ENCODE peak calls at places on chromosomes 1 and 21, in six cellular contexts. One of them, this sample, is unnamed.

GRCh38 chr1:198196630-198197029 is 39.8 kb downstream of the NEK7 start:
- DNase-seq in pons: no peak
- DNase-seq in GDM1: no peak
- DNase-seq in WTC11: no peak
- DNase-seq in HCEC 1CT: no peak
- DNase-seq in hepatic stellate cell: no peak
- DNase-seq in this sample: no peak

GRCh38 chr1:234638832-234639799 is 29.1 kb upstream of the IRF2BP2 start:
- DNase-seq in pons: no peak
- DNase-seq in GDM1: no peak
- DNase-seq in WTC11: no peak
- DNase-seq in HCEC 1CT: no peak
- DNase-seq in hepatic stellate cell: no peak
- DNase-seq in this sample: no peak

GRCh38 chr1:227560814-227561213 is 2.5 kb upstream of the ZNF678 start:
- DNase-seq in pons: no peak
- DNase-seq in GDM1: no peak
- DNase-seq in WTC11: no peak
- DNase-seq in HCEC 1CT: no peak
- DNase-seq in hepatic stellate cell: no peak
- DNase-seq in this sample: no peak

GRCh38 chr1:58789322-58789856 is 5.5 kb upstream of the JUN start:
- DNase-seq in pons: no peak
- DNase-seq in GDM1: no peak
- DNase-seq in WTC11: no peak
- DNase-seq in HCEC 1CT: no peak
- DNase-seq in hepatic stellate cell: no peak
- DNase-seq in this sample: no peak

GRCh38 chr1:167083066-167083682 is 7.0 kb downstream of the GPA33 start:
- DNase-seq in pons: no peak
- DNase-seq in GDM1: no peak
- DNase-seq in WTC11: no peak
- DNase-seq in HCEC 1CT: no peak
- DNase-seq in hepatic stellate cell: no peak
- DNase-seq in this sample: no peak

GRCh38 chr1:155004352-155005075 is 1.9 kb downstream of the ZBTB7B start:
- DNase-seq in pons: peak
- DNase-seq in GDM1: no peak
- DNase-seq in WTC11: no peak
- DNase-seq in HCEC 1CT: no peak
- DNase-seq in hepatic stellate cell: no peak
- DNase-seq in this sample: no peak

GRCh38 chr21:21612446-21612845 is 614.2 kb downstream of the NCAM2 start:
- DNase-seq in pons: no peak
- DNase-seq in GDM1: no peak
- DNase-seq in WTC11: no peak
- DNase-seq in HCEC 1CT: no peak
- DNase-seq in hepatic stellate cell: peak
- DNase-seq in this sample: no peak

GRCh38 chr1:214454619-214455396 is 96.6 kb downstream of the PTPN14 start:
- DNase-seq in pons: no peak
- DNase-seq in GDM1: no peak
- DNase-seq in WTC11: no peak
- DNase-seq in HCEC 1CT: peak
- DNase-seq in hepatic stellate cell: no peak
- DNase-seq in this sample: peak

GRCh38 chr1:201137579-201138310 is 10.8 kb upstream of the ASCL5 start:
- DNase-seq in pons: peak
- DNase-seq in GDM1: no peak
- DNase-seq in WTC11: no peak
- DNase-seq in HCEC 1CT: peak
- DNase-seq in hepatic stellate cell: peak
- DNase-seq in this sample: no peak

GRCh38 chr1:212712451-212713303 is 13.0 kb upstream of the BATF3 start:
- DNase-seq in pons: no peak
- DNase-seq in GDM1: no peak
- DNase-seq in WTC11: no peak
- DNase-seq in HCEC 1CT: peak
- DNase-seq in hepatic stellate cell: peak
- DNase-seq in this sample: no peak

GRCh38 chr1:207752456-207753132 is 740 bp downstream of the CD46 start:
- DNase-seq in pons: peak
- DNase-seq in GDM1: no peak
- DNase-seq in WTC11: peak
- DNase-seq in HCEC 1CT: peak
- DNase-seq in hepatic stellate cell: no peak
- DNase-seq in this sample: peak

GRCh38 chr1:27503033-27503432 is 13.1 kb upstream of the WASF2 start:
- DNase-seq in pons: no peak
- DNase-seq in GDM1: no peak
- DNase-seq in WTC11: no peak
- DNase-seq in HCEC 1CT: no peak
- DNase-seq in hepatic stellate cell: no peak
- DNase-seq in this sample: no peak

GRCh38 chr1:1318131-1318652 is 6.3 kb downstream of the INTS11 start:
- DNase-seq in pons: peak
- DNase-seq in GDM1: no peak
- DNase-seq in WTC11: no peak
- DNase-seq in HCEC 1CT: peak
- DNase-seq in hepatic stellate cell: peak
- DNase-seq in this sample: no peak

GRCh38 chr1:204406621-204407020 is 5.0 kb downstream of the PPP1R15B start:
- DNase-seq in pons: no peak
- DNase-seq in GDM1: no peak
- DNase-seq in WTC11: no peak
- DNase-seq in HCEC 1CT: no peak
- DNase-seq in hepatic stellate cell: no peak
- DNase-seq in this sample: no peak

GRCh38 chr1:37719572-37720195 is 27.4 kb downstream of the CDCA8 start:
- DNase-seq in pons: no peak
- DNase-seq in GDM1: no peak
- DNase-seq in WTC11: no peak
- DNase-seq in HCEC 1CT: peak
- DNase-seq in hepatic stellate cell: no peak
- DNase-seq in this sample: no peak

GRCh38 chr21:16837319-16837718 is 675.5 kb upstream of the CXADR start:
- DNase-seq in pons: no peak
- DNase-seq in GDM1: no peak
- DNase-seq in WTC11: no peak
- DNase-seq in HCEC 1CT: peak
- DNase-seq in hepatic stellate cell: no peak
- DNase-seq in this sample: no peak

GRCh38 chr1:235093685-235094592 is 34.7 kb downstream of the TOMM20 start:
- DNase-seq in pons: peak
- DNase-seq in GDM1: peak
- DNase-seq in WTC11: peak
- DNase-seq in HCEC 1CT: peak
- DNase-seq in hepatic stellate cell: peak
- DNase-seq in this sample: no peak

GRCh38 chr1:114725230-114725629 is 8.7 kb upstream of the NRAS start:
- DNase-seq in pons: no peak
- DNase-seq in GDM1: no peak
- DNase-seq in WTC11: no peak
- DNase-seq in HCEC 1CT: peak
- DNase-seq in hepatic stellate cell: no peak
- DNase-seq in this sample: no peak

GRCh38 chr21:42016364-42016985 is 6.3 kb upstream of the ZBTB21 start:
- DNase-seq in pons: no peak
- DNase-seq in GDM1: no peak
- DNase-seq in WTC11: no peak
- DNase-seq in HCEC 1CT: no peak
- DNase-seq in hepatic stellate cell: no peak
- DNase-seq in this sample: no peak